ENCODE peak calls at places on chromosome 10, in eight cellular contexts. One of them, this sample, is unnamed.

GRCh38 chr10:118953999-118954398 is 75.5 kb upstream of the NANOS1 start:
- DNase-seq in aorta: no peak
- DNase-seq in caudate nucleus: no peak
- DNase-seq in fibroblast of lung: peak
- DNase-seq in heart right ventricle: no peak
- DNase-seq in AG04450: no peak
- DNase-seq in endodermal cell: peak
- DNase-seq in Panc1: no peak
- DNase-seq in this sample: no peak

GRCh38 chr10:95758351-95759025 is 2.5 kb downstream of the ENTPD1 start:
- DNase-seq in fibroblast of lung: no peak
- DNase-seq in endodermal cell: no peak
- DNase-seq in caudate nucleus: no peak
- DNase-seq in aorta: no peak
- DNase-seq in Panc1: no peak
- DNase-seq in AG04450: no peak
- DNase-seq in heart right ventricle: no peak
- DNase-seq in this sample: no peak

GRCh38 chr10:15710455-15710854 is 9.3 kb downstream of the ITGA8 start:
- DNase-seq in Panc1: no peak
- DNase-seq in AG04450: no peak
- DNase-seq in caudate nucleus: no peak
- DNase-seq in aorta: no peak
- DNase-seq in endodermal cell: no peak
- DNase-seq in heart right ventricle: no peak
- DNase-seq in fibroblast of lung: no peak
- DNase-seq in this sample: no peak

GRCh38 chr10:88178758-88179157 is 315.3 kb downstream of the PTEN start:
- DNase-seq in heart right ventricle: no peak
- DNase-seq in endodermal cell: no peak
- DNase-seq in AG04450: no peak
- DNase-seq in aorta: no peak
- DNase-seq in fibroblast of lung: no peak
- DNase-seq in Panc1: no peak
- DNase-seq in caudate nucleus: no peak
- DNase-seq in this sample: no peak

GRCh38 chr10:482848-483247 is 206.6 kb downstream of the DIP2C start:
- DNase-seq in Panc1: no peak
- DNase-seq in AG04450: no peak
- DNase-seq in aorta: peak
- DNase-seq in heart right ventricle: no peak
- DNase-seq in fibroblast of lung: no peak
- DNase-seq in endodermal cell: no peak
- DNase-seq in caudate nucleus: no peak
- DNase-seq in this sample: no peak

GRCh38 chr10:22899307-22899706 is 28.5 kb upstream of the ARMC3 start:
- DNase-seq in endodermal cell: no peak
- DNase-seq in Panc1: no peak
- DNase-seq in fibroblast of lung: no peak
- DNase-seq in aorta: no peak
- DNase-seq in caudate nucleus: no peak
- DNase-seq in heart right ventricle: no peak
- DNase-seq in AG04450: no peak
- DNase-seq in this sample: no peak

GRCh38 chr10:3067045-3067858 is at the start of gene PFKP:
- DNase-seq in AG04450: no peak
- DNase-seq in endodermal cell: peak
- DNase-seq in heart right ventricle: peak
- DNase-seq in caudate nucleus: no peak
- DNase-seq in Panc1: no peak
- DNase-seq in aorta: peak
- DNase-seq in fibroblast of lung: no peak
- DNase-seq in this sample: no peak

GRCh38 chr10:28906440-28906839 is 229.1 kb downstream of the BAMBI start:
- DNase-seq in heart right ventricle: no peak
- DNase-seq in endodermal cell: no peak
- DNase-seq in caudate nucleus: no peak
- DNase-seq in Panc1: no peak
- DNase-seq in AG04450: peak
- DNase-seq in aorta: no peak
- DNase-seq in fibroblast of lung: peak
- DNase-seq in this sample: no peak

GRCh38 chr10:26441491-26442214 is 3.5 kb downstream of the APBB1IP start:
- DNase-seq in endodermal cell: no peak
- DNase-seq in heart right ventricle: no peak
- DNase-seq in caudate nucleus: no peak
- DNase-seq in AG04450: no peak
- DNase-seq in aorta: no peak
- DNase-seq in Panc1: no peak
- DNase-seq in fibroblast of lung: no peak
- DNase-seq in this sample: no peak

GRCh38 chr10:124278356-124278755 is 140.4 kb downstream of the OAT start:
- DNase-seq in endodermal cell: no peak
- DNase-seq in fibroblast of lung: no peak
- DNase-seq in Panc1: no peak
- DNase-seq in caudate nucleus: no peak
- DNase-seq in AG04450: no peak
- DNase-seq in heart right ventricle: no peak
- DNase-seq in aorta: peak
- DNase-seq in this sample: no peak
- H3K27ac ChIP-seq in endodermal cell: no peak
- H3K27ac ChIP-seq in fibroblast of lung: no peak
- H3K27ac ChIP-seq in Panc1: no peak
- H3K27ac ChIP-seq in caudate nucleus: no peak
- H3K27ac ChIP-seq in AG04450: no peak
- H3K27ac ChIP-seq in heart right ventricle: no peak
- H3K27ac ChIP-seq in aorta: no peak
- H3K27ac ChIP-seq in this sample: no peak

DNA sequence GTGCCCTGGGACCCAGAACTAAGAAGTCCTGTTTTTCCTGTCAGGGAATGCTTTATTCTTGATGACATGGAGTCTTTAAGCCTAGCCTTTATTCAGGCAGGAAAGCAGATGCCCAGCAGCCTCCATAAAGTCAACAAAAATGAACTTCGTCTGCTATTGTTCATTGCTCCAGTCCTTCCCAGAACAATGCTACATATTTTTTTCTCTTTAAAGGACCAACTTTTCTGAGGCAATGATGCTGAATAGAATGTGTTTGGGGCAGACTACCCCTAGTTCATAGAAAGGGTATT is 47.6 kb upstream of the PDCD4 start:
- DNase-seq in caudate nucleus: no peak
- DNase-seq in Panc1: no peak
- DNase-seq in endodermal cell: no peak
- DNase-seq in AG04450: no peak
- DNase-seq in heart right ventricle: no peak
- DNase-seq in fibroblast of lung: no peak
- DNase-seq in aorta: no peak
- DNase-seq in this sample: no peak
- H3K27ac ChIP-seq in caudate nucleus: peak
- H3K27ac ChIP-seq in Panc1: no peak
- H3K27ac ChIP-seq in endodermal cell: no peak
- H3K27ac ChIP-seq in AG04450: no peak
- H3K27ac ChIP-seq in heart right ventricle: no peak
- H3K27ac ChIP-seq in fibroblast of lung: no peak
- H3K27ac ChIP-seq in aorta: peak
- H3K27ac ChIP-seq in this sample: no peak

DNA sequence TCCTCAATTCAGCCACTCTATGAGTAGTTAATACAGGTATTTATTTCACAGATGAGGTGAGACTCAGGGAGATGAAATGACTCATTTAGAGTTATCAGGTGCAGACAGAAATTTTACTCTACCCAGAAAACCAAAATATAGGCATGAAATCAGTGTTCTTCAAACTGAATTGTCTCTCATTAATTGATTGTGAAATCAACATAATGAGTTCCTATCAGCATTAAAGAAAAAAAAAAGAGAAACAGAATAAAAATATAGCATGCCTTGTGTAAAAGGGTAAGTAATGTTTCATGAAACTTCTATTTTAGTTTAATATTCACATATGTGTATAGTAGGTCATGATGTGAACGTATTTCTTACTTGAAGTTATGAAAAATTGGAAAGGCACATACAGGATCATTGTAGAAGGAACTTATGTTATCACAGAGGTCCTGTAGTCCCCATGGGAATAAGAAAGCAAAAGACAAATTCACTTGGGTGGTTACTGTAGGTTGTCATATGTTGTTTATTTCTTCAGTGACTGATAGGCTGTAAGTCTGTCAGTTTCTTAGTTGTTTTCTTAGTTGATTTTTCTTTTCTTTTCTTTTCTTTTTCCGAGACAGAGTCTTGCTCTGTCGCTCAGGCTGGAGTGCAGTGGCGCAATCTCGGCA is 47.5 kb downstream of the KAT6B start:
- DNase-seq in heart right ventricle: no peak
- DNase-seq in Panc1: no peak
- DNase-seq in caudate nucleus: no peak
- DNase-seq in fibroblast of lung: peak
- DNase-seq in aorta: no peak
- DNase-seq in endodermal cell: no peak
- DNase-seq in AG04450: no peak
- DNase-seq in this sample: no peak
- H3K27ac ChIP-seq in heart right ventricle: no peak
- H3K27ac ChIP-seq in Panc1: no peak
- H3K27ac ChIP-seq in caudate nucleus: no peak
- H3K27ac ChIP-seq in fibroblast of lung: no peak
- H3K27ac ChIP-seq in aorta: no peak
- H3K27ac ChIP-seq in endodermal cell: no peak
- H3K27ac ChIP-seq in AG04450: no peak
- H3K27ac ChIP-seq in this sample: no peak

GRCh38 chr10:30493609-30494530 is 59.9 kb downstream of the MAP3K8 start:
- DNase-seq in Panc1: no peak
- DNase-seq in fibroblast of lung: peak
- DNase-seq in aorta: no peak
- DNase-seq in caudate nucleus: no peak
- DNase-seq in heart right ventricle: peak
- DNase-seq in AG04450: no peak
- DNase-seq in endodermal cell: no peak
- DNase-seq in this sample: peak
- H3K27ac ChIP-seq in Panc1: no peak
- H3K27ac ChIP-seq in fibroblast of lung: no peak
- H3K27ac ChIP-seq in aorta: no peak
- H3K27ac ChIP-seq in caudate nucleus: no peak
- H3K27ac ChIP-seq in heart right ventricle: no peak
- H3K27ac ChIP-seq in AG04450: no peak
- H3K27ac ChIP-seq in endodermal cell: no peak
- H3K27ac ChIP-seq in this sample: peak

GRCh38 chr10:125020386-125020785 is 78.5 kb downstream of the ZRANB1 start:
- DNase-seq in heart right ventricle: no peak
- DNase-seq in AG04450: no peak
- DNase-seq in endodermal cell: no peak
- DNase-seq in aorta: no peak
- DNase-seq in caudate nucleus: no peak
- DNase-seq in fibroblast of lung: no peak
- DNase-seq in Panc1: no peak
- DNase-seq in this sample: no peak

GRCh38 chr10:125022671-125023070 is 80.7 kb downstream of the ZRANB1 start:
- DNase-seq in aorta: peak
- DNase-seq in fibroblast of lung: no peak
- DNase-seq in endodermal cell: no peak
- DNase-seq in heart right ventricle: no peak
- DNase-seq in caudate nucleus: no peak
- DNase-seq in AG04450: no peak
- DNase-seq in Panc1: no peak
- DNase-seq in this sample: no peak

GRCh38 chr10:125018576-125019143 is 76.7 kb downstream of the ZRANB1 start:
- DNase-seq in Panc1: no peak
- DNase-seq in fibroblast of lung: no peak
- DNase-seq in caudate nucleus: no peak
- DNase-seq in endodermal cell: no peak
- DNase-seq in AG04450: no peak
- DNase-seq in aorta: no peak
- DNase-seq in heart right ventricle: no peak
- DNase-seq in this sample: no peak

GRCh38 chr10:125021686-125022374 is 79.9 kb downstream of the ZRANB1 start:
- DNase-seq in caudate nucleus: peak
- DNase-seq in aorta: peak
- DNase-seq in AG04450: no peak
- DNase-seq in heart right ventricle: no peak
- DNase-seq in fibroblast of lung: no peak
- DNase-seq in Panc1: no peak
- DNase-seq in endodermal cell: no peak
- DNase-seq in this sample: no peak

GRCh38 chr10:125020871-125021270 is 78.9 kb downstream of the ZRANB1 start:
- DNase-seq in caudate nucleus: no peak
- DNase-seq in Panc1: no peak
- DNase-seq in AG04450: no peak
- DNase-seq in endodermal cell: no peak
- DNase-seq in aorta: no peak
- DNase-seq in fibroblast of lung: no peak
- DNase-seq in heart right ventricle: no peak
- DNase-seq in this sample: no peak
- H3K27ac ChIP-seq in caudate nucleus: no peak
- H3K27ac ChIP-seq in Panc1: no peak
- H3K27ac ChIP-seq in AG04450: no peak
- H3K27ac ChIP-seq in endodermal cell: no peak
- H3K27ac ChIP-seq in aorta: no peak
- H3K27ac ChIP-seq in fibroblast of lung: no peak
- H3K27ac ChIP-seq in heart right ventricle: no peak
- H3K27ac ChIP-seq in this sample: no peak

DNA sequence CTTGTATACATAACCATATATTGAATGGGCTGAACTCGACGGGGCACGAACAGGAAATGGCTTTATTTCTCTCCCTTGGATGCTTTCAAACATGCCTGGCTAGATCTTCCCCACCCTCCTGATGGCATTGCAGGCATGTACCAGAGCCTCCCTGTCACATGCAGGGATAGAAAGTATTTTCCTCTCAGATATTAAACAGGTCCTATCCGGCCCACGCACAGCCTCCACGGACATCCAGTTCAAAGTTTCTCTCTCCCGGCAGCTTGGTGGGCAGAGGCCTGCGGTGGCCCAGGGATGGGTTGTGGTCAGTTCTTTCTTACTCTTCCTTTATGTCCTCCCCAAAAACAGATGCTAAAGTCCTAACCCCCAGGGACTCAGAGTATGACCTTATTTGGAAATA is 422.2 kb downstream of the RPS24 start:
- DNase-seq in AG04450: no peak
- DNase-seq in Panc1: no peak
- DNase-seq in aorta: no peak
- DNase-seq in heart right ventricle: no peak
- DNase-seq in endodermal cell: no peak
- DNase-seq in fibroblast of lung: no peak
- DNase-seq in caudate nucleus: no peak
- DNase-seq in this sample: no peak
- H3K27ac ChIP-seq in AG04450: no peak
- H3K27ac ChIP-seq in Panc1: no peak
- H3K27ac ChIP-seq in aorta: no peak
- H3K27ac ChIP-seq in heart right ventricle: no peak
- H3K27ac ChIP-seq in endodermal cell: no peak
- H3K27ac ChIP-seq in fibroblast of lung: no peak
- H3K27ac ChIP-seq in caudate nucleus: no peak
- H3K27ac ChIP-seq in this sample: no peak

This sample was measured in epithelial cell of prostate.